ENCODE peak calls at places on chromosome 9, in six cellular contexts. X, N, B, Q, G and E are unnamed samples.

GRCh38 chr9:89134709-89135108 is 43.9 kb downstream of the SHC3 start:
- DNase-seq in X (no peak), B (no peak), G (no peak), Q (no peak), N (no peak), E (no peak)

GRCh38 chr9:91186311-91187101 is 175.2 kb downstream of the AUH start:
- DNase-seq in G (peak; percentile 72), Q (no peak), N (no peak), X (no peak), B (no peak), E (no peak)

GRCh38 chr9:125522328-125522725 is 184.7 kb downstream of the MAPKAP1 start:
- DNase-seq in Q (peak; percentile 74), G (peak; percentile 72), N (no peak), B (peak; percentile 91), X (no peak), E (no peak)

GRCh38 chr9:117160254-117160653 is 254.6 kb downstream of the ASTN2 start:
- DNase-seq in B (no peak), G (no peak), X (no peak), N (no peak), Q (no peak), E (no peak)

GRCh38 chr9:8062459-8062858 is 262.9 kb upstream of the DMAC1 start:
- DNase-seq in N (no peak), X (no peak), G (peak; percentile 7), Q (no peak), B (peak; percentile 7), E (no peak)

GRCh38 chr9:36625006-36625600 is 52.4 kb downstream of the MELK start:
- DNase-seq in Q (peak; percentile 77), X (peak; percentile 47), B (peak; percentile 65), G (peak; percentile 89), N (peak; percentile 20), E (peak; percentile 47)

GRCh38 chr9:19232117-19232829 is 1.8 kb downstream of the DENND4C start:
- DNase-seq in Q (no peak), B (peak; percentile 29), G (peak; percentile 19), N (no peak), X (no peak), E (peak; percentile 19)

GRCh38 chr9:86827893-86828292 is 119.4 kb downstream of the GAS1 start:
- DNase-seq in G (no peak), N (no peak), B (no peak), X (no peak), Q (no peak), E (peak; percentile 42)

GRCh38 chr9:101337237-101337636 is 47.6 kb downstream of the BAAT start:
- DNase-seq in B (no peak), Q (no peak), N (no peak), G (no peak), X (no peak), E (no peak)

GRCh38 chr9:134618163-134618822 is 23.3 kb upstream of the COL5A1 start:
- DNase-seq in X (no peak), G (peak; percentile 52), N (no peak), B (no peak), Q (no peak), E (no peak)

GRCh38 chr9:8419871-8420270 is 620.3 kb upstream of the DMAC1 start:
- DNase-seq in B (no peak), Q (peak; percentile 6), G (peak; percentile 75), N (no peak), X (no peak), E (no peak)

GRCh38 chr9:5549671-5550650 is 39.6 kb downstream of the PDCD1LG2 start:
- DNase-seq in G (peak; percentile 65), N (no peak), Q (peak; percentile 32), X (no peak), B (peak; percentile 58), E (no peak)

GRCh38 chr9:109001275-109001676 is 12.0 kb downstream of the CTNNAL1 start:
- DNase-seq in N (no peak), B (peak; percentile 9), G (peak; percentile 87), X (no peak), Q (peak; percentile 60), E (no peak)

GRCh38 chr9:26292943-26293342 is 599.7 kb downstream of the CAAP1 start:
- DNase-seq in B (peak; percentile 82), Q (peak; percentile 38), N (no peak), X (no peak), G (peak; percentile 52), E (no peak)

GRCh38 chr9:126361810-126362238 is 35.2 kb downstream of the MVB12B start:
- DNase-seq in B (no peak), X (no peak), N (no peak), Q (no peak), G (no peak), E (no peak)

GRCh38 chr9:23586906-23587305 is 239.1 kb downstream of the ELAVL2 start:
- DNase-seq in G (no peak), B (no peak), X (no peak), N (no peak), Q (no peak), E (no peak)

GRCh38 chr9:108727580-108728056 is 128.2 kb downstream of the ACTL7B start:
- DNase-seq in X (no peak), N (peak; percentile 46), G (peak; percentile 40), B (no peak), Q (no peak), E (no peak)

GRCh38 chr9:106104887-106105286 is 410.5 kb downstream of the TMEM38B start:
- DNase-seq in Q (no peak), B (no peak), X (no peak), G (no peak), N (no peak), E (no peak)

GRCh38 chr9:83623634-83623991 is 670 bp downstream of the IDNK start:
- DNase-seq in X (no peak), N (no peak), Q (no peak), G (no peak), B (no peak), E (no peak)

DNA sequence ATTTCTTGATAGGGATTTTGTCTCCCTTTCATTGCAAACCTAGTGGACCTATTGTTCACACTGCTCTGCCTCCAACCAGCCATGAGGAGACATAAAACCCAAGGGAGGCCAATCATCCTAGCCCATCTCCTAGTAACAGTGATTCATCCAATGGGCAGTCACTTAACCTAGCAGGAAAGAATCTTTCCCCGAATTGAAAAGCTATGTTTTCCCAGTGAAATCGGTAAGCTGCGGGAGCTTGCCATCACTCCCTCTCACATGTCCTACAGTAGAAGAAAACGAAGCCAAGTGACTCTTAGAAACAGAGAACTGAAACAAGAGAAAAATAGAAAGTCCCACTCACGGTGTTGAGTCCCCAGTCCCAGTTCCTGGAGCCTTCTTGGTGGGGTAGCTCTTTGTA is 123.3 kb downstream of the SUSD1 start:
- DNase-seq in N (no peak), G (peak; percentile 46), B (no peak), Q (no peak), X (no peak), E (no peak)
- TF ChIP-seq CTCF in N (no peak), G (no peak), B (no peak), Q (no peak), X (no peak), E (no peak)

DNA sequence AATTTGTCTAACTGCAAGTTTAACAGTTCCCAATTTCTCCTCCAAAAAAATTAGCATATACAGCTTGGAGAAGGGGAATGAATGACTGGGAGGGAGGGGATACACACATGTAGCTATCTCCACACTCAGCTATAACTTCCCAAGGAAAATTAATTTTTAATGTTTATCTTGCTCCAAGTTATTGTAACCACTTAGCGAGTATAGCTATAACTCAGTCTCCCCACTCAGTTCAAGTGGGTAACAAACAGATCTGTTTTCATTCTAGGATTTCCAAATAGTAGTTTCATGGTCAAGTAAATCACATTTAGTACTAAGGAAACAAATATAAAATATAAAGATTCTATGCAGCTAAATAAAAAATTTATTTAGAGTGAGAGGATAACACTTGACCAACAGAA is 10.0 kb upstream of the NFIB start:
- DNase-seq in N (no peak), B (no peak), G (no peak), Q (no peak), X (no peak), E (no peak)
- TF ChIP-seq CTCF in N (no peak), B (no peak), G (no peak), Q (no peak), X (no peak), E (no peak)

GRCh38 chr9:114503522-114504340 is 1.5 kb downstream of the WHRN start:
- DNase-seq in Q (no peak), N (no peak), X (no peak), G (no peak), B (no peak), E (no peak)

GRCh38 chr9:114505187-114506081 is at the start of gene WHRN:
- DNase-seq in G (peak; percentile 92), B (peak; percentile 86), N (peak; percentile 72), X (peak; percentile 44), Q (peak; percentile 65), E (peak; percentile 69)

GRCh38 chr9:114506082-114506390 is 763 bp upstream of the WHRN start:
- DNase-seq in X (no peak), Q (no peak), B (no peak), G (no peak), N (no peak), E (no peak)

GRCh38 chr9:114504341-114505186 is 709 bp downstream of the WHRN start:
- DNase-seq in B (no peak), X (no peak), Q (no peak), G (peak; percentile 60), N (no peak), E (no peak)

DNA sequence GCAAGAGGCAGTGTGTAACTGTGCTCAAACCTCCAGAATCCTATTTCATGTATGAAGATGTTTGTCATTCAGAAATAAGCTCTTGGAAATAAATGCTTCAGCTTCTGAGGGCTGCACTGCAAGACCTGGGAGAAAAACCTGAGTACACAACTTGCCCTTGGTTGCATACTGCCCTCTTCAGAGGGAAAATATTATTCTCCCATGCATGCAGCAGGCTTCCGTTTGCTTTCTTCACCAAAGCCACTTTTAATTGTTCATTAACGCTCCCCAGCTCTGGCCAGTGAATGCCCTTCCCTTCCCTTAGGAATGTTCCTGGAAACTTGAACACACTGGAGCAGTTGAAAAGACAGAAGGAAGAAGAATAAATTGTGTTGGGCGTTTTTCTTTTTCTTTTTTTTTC is 2.5 kb upstream of the WHRN start:
- DNase-seq in X (no peak), Q (no peak), B (peak; percentile 43), G (peak; percentile 38), N (no peak), E (no peak)
- TF ChIP-seq CTCF in X (peak; percentile 37), Q (peak; percentile 32), B (peak; percentile 45), G (peak; percentile 45), N (no peak), E (peak; percentile 36)

GRCh38 chr9:136193891-136194279 is 11.0 kb downstream of the LHX3 start:
- DNase-seq in Q (no peak), X (no peak), G (no peak), B (no peak), N (no peak), E (no peak)

GRCh38 chr9:136196465-136197371 is 8.2 kb downstream of the LHX3 start:
- DNase-seq in B (no peak), N (no peak), X (no peak), G (no peak), Q (no peak), E (no peak)

GRCh38 chr9:136192289-136193126 is 12.4 kb downstream of the LHX3 start:
- DNase-seq in G (peak; percentile 32), N (no peak), B (no peak), Q (no peak), X (no peak), E (no peak)

GRCh38 chr9:136193127-136193890 is 11.6 kb downstream of the LHX3 start:
- DNase-seq in Q (no peak), X (no peak), N (no peak), B (no peak), G (no peak), E (no peak)

DNA sequence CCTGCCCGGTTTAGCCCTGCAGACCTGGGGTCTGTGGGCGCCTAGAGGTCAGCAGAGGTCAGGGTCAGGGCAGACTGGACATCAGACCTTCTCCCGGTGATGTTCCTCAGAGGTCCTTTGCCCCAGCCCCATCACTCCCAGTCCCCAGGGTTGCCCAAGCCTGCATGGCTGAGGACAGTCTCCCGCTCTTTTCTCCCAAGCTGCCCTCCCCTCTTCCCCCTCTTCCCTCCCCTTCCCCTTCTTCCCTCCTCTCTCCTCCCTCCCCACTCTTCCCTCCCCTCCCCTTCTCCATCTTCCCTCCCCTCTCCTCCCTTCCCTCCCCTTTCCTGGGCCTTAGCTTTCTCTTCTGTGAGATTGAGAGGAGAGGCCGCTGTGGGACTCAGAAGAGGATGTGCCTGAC is 10.4 kb downstream of the LHX3 start:
- DNase-seq in Q (no peak), N (no peak), G (no peak), B (no peak), X (no peak), E (no peak)
- TF ChIP-seq CTCF in Q (no peak), N (no peak), G (no peak), B (no peak), X (no peak), E (no peak)